ENCODE peak calls at places on chromosomes 3 and 15, in five cellular contexts. Y is stimulated activated CD8-positive, alpha-beta memory T cell treated with anti-CD3 and anti-CD28 coated beads, Interleukin-15, amount 100 ng/mL, for 1 hour; K is MV-4-11; X is DMS153; E is fibroblast of lung. C is an unnamed sample.

GRCh38 chr3:5110307-5110706 is 11.8 kb upstream of the ARL8B start:
- DNase-seq in Y (no peak), K (no peak), X (no peak), E (no peak), C (no peak)

GRCh38 chr3:39250116-39250747 is 29.6 kb downstream of the CX3CR1 start:
- DNase-seq in Y (no peak), K (peak; percentile 98), X (no peak), E (no peak), C (no peak)

GRCh38 chr15:89483079-89483478 is 13.3 kb downstream of the RHCG start:
- DNase-seq in Y (no peak), K (no peak), X (no peak), E (no peak), C (no peak)

GRCh38 chr3:161409069-161409468 is 37.8 kb upstream of the SPTSSB start:
- DNase-seq in Y (peak; percentile 11), K (peak; percentile 49), X (no peak), E (peak; percentile 62), C (no peak)

GRCh38 chr3:52777959-52778805 is 783 bp downstream of the ITIH1 start:
- DNase-seq in Y (no peak), K (no peak), X (no peak), E (no peak), C (peak; percentile 12)

GRCh38 chr3:193911784-193912183 is 224.2 kb upstream of the HES1 start:
- DNase-seq in Y (no peak), K (no peak), X (no peak), E (no peak), C (no peak)

GRCh38 chr15:87707076-87707475 is 549.5 kb downstream of the NTRK3 start:
- DNase-seq in Y (no peak), K (no peak), X (no peak), E (no peak), C (no peak)

GRCh38 chr3:58237238-58237939 is at the start of gene ABHD6:
- DNase-seq in Y (peak; percentile 71), K (peak; percentile 57), X (no peak), E (peak; percentile 63), C (peak; percentile 78)

GRCh38 chr3:133995264-133995663 is 34.5 kb downstream of the SLCO2A1 start:
- DNase-seq in Y (no peak), K (no peak), X (no peak), E (no peak), C (no peak)

GRCh38 chr15:26102988-26103387 is 239.9 kb upstream of the ATP10A start:
- DNase-seq in Y (no peak), K (no peak), X (no peak), E (no peak), C (no peak)

GRCh38 chr3:123421353-123422174 is 27.3 kb downstream of the ADCY5 start:
- DNase-seq in Y (no peak), K (no peak), X (peak; percentile 24), E (no peak), C (no peak)